ENCODE peak calls at places on chromosome 21, in four cellular contexts. O is stomach, I is prostate gland, U is HCT116. A is an unnamed sample.

GRCh38 chr21:36759348-36760083 is 60.6 kb downstream of the SIM2 start:
- DNase-seq in O (no peak), I (no peak), U (no peak), A (no peak)

GRCh38 chr21:21712761-21713558 is 714.8 kb downstream of the NCAM2 start:
- DNase-seq in I (no peak), U (no peak), O (no peak), A (no peak)

GRCh38 chr21:35783686-35784085 is 276.6 kb downstream of the SETD4 start:
- DNase-seq in I (no peak), U (no peak), O (no peak), A (no peak)

GRCh38 chr21:31878831-31879230 is 6.0 kb downstream of the HUNK start:
- DNase-seq in U (no peak), I (no peak), O (no peak), A (no peak)

GRCh38 chr21:38531610-38532009 is 33.3 kb upstream of the ERG start:
- DNase-seq in O (no peak), U (no peak), I (no peak), A (no peak)

GRCh38 chr21:27339902-27340301 is 373.0 kb upstream of the ADAMTS5 start:
- DNase-seq in I (no peak), U (no peak), O (no peak), A (no peak)

GRCh38 chr21:18940791-18941190 is 537.2 kb upstream of the TMPRSS15 start:
- DNase-seq in O (no peak), I (no peak), U (no peak), A (no peak)

GRCh38 chr21:34707876-34708325 is 39.1 kb downstream of the CLIC6 start:
- DNase-seq in U (no peak), I (no peak), O (no peak), A (no peak)

GRCh38 chr21:16468191-16468590 is 738.4 kb downstream of the USP25 start:
- DNase-seq in U (no peak), I (no peak), O (no peak), A (no peak)

GRCh38 chr21:32726742-32727477 is 903 bp downstream of the SYNJ1 start:
- DNase-seq in O (no peak), U (no peak), I (no peak), A (peak)

GRCh38 chr21:38159355-38159754 is 97.4 kb upstream of the KCNJ15 start:
- DNase-seq in U (peak), O (peak), I (peak), A (peak)

GRCh38 chr21:35649186-35649585 is 411.1 kb downstream of the SETD4 start:
- DNase-seq in I (no peak), O (no peak), U (no peak), A (no peak)

GRCh38 chr21:32916522-32917099 is 109.1 kb upstream of the OLIG2 start:
- DNase-seq in O (no peak), U (peak), I (no peak), A (peak)

GRCh38 chr21:35911412-35912191 is 148.7 kb downstream of the SETD4 start:
- DNase-seq in U (no peak), I (no peak), O (no peak), A (no peak)

GRCh38 chr21:37273911-37274690 is 7.0 kb upstream of the VPS26C start:
- DNase-seq in I (no peak), O (no peak), U (no peak), A (no peak)

GRCh38 chr21:38244885-38245869 is 11.6 kb upstream of the KCNJ15 start:
- DNase-seq in I (no peak), O (no peak), U (no peak), A (no peak)

GRCh38 chr21:16418211-16418610 is 688.4 kb downstream of the USP25 start:
- DNase-seq in O (no peak), I (no peak), U (no peak), A (no peak)

GRCh38 chr21:31663584-31664249 is 4.2 kb downstream of the SOD1 start:
- DNase-seq in O (no peak), U (no peak), I (no peak), A (no peak)

GRCh38 chr21:38984568-38984967 is 178.8 kb downstream of the ETS2 start:
- DNase-seq in O (no peak), U (no peak), I (no peak), A (no peak)

GRCh38 chr21:43467785-43468184 is 40.9 kb upstream of the SIK1 start:
- DNase-seq in O (no peak), I (no peak), U (no peak), A (no peak)

GRCh38 chr21:43764576-43765495 is 11.3 kb downstream of the CSTB start:
- DNase-seq in I (no peak), O (no peak), U (no peak), A (no peak)

GRCh38 chr21:39055167-39055767 is 128.0 kb downstream of the PSMG1 start:
- DNase-seq in O (no peak), I (no peak), U (no peak), A (no peak)

GRCh38 chr21:35637431-35637830 is 422.9 kb downstream of the SETD4 start:
- DNase-seq in U (no peak), O (peak), I (peak), A (no peak)

GRCh38 chr21:36927718-36928117 is 38.8 kb downstream of the HLCS start:
- DNase-seq in I (peak), U (peak), O (peak), A (peak)

GRCh38 chr21:27424601-27425000 is 457.7 kb upstream of the ADAMTS5 start:
- DNase-seq in U (no peak), O (no peak), I (no peak), A (no peak)

GRCh38 chr21:16294128-16294527 is 564.3 kb downstream of the USP25 start:
- DNase-seq in O (no peak), I (no peak), U (no peak), A (no peak)

GRCh38 chr21:38308785-38309119 is 52.0 kb downstream of the KCNJ15 start:
- DNase-seq in U (no peak), I (no peak), O (no peak), A (no peak)

GRCh38 chr21:37451446-37451845 is 84.9 kb downstream of the DYRK1A start:
- DNase-seq in O (no peak), I (no peak), U (no peak), A (no peak)

GRCh38 chr21:37006521-37007291 is at the start of gene RIPPLY3:
- DNase-seq in I (no peak), U (no peak), O (no peak), A (peak)

GRCh38 chr21:32782698-32783097 is 11.1 kb upstream of the PAXBP1 start:
- DNase-seq in I (no peak), O (no peak), U (no peak), A (no peak)

GRCh38 chr21:36627242-36627641 is 71.7 kb upstream of the SIM2 start:
- DNase-seq in O (no peak), U (no peak), I (no peak), A (no peak)

GRCh38 chr21:15076730-15077129 is 11.9 kb upstream of the NRIP1 start:
- DNase-seq in O (no peak), U (no peak), I (no peak), A (no peak)
- TF ChIP-seq POLR2AphosphoS5 in O (no peak), U (no peak), I (no peak), A (no peak)

GRCh38 chr21:42377211-42377950 is 11.0 kb upstream of the TFF1 start:
- DNase-seq in U (no peak), I (no peak), O (no peak), A (no peak)
- TF ChIP-seq POLR2AphosphoS5 in U (no peak), I (no peak), O (no peak), A (no peak)

GRCh38 chr21:42301371-42302291 is 13.6 kb downstream of the TFF3 start:
- DNase-seq in I (no peak), U (no peak), O (no peak), A (no peak)
- TF ChIP-seq POLR2AphosphoS5 in I (no peak), U (no peak), O (no peak), A (no peak)

GRCh38 chr21:45365608-45366241 is 39.2 kb upstream of the COL18A1 start:
- DNase-seq in I (no peak), U (peak), O (no peak), A (peak)

GRCh38 chr21:45364464-45365185 is 40.3 kb upstream of the COL18A1 start:
- DNase-seq in O (no peak), U (no peak), I (no peak), A (no peak)

GRCh38 chr21:45365186-45365607 is 39.8 kb upstream of the COL18A1 start:
- DNase-seq in I (no peak), O (no peak), U (no peak), A (no peak)

GRCh38 chr21:45362748-45363145 is 42.2 kb upstream of the COL18A1 start:
- DNase-seq in U (no peak), O (no peak), I (no peak), A (no peak)

DNA sequence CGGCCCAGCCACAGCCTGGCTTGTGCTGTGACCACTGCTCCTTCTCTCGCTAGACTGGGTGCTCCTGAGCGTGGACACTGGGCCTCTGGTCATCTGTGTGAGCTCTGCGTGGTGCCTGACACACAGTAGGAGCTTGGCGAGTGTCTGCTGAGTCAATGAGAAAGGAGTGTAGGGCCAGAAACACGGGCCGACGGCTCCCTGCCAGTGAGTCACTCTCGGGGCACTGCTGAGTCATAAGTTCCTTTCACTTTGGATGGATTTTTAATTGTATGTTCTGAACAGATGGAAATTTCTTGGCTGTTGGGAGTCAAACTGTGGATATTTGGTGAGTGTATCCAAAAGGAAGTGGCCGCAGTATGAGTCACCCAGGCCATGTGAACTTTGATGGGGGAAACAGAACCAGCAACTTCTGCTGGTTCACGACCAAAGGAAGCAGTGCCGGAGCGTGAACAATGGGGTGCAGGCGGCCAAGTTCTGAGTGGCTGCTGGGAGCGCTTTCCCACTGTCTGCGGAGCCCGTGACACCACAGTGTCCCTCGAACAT is 41.0 kb upstream of the COL18A1 start:
- DNase-seq in U (peak), O (peak), I (peak), A (no peak)
- TF ChIP-seq POLR2AphosphoS5 in U (peak), O (peak), I (peak), A (no peak)

GRCh38 chr21:42238185-42238934 is 19.4 kb downstream of the ABCG1 start:
- DNase-seq in U (no peak), O (no peak), I (no peak), A (no peak)
- TF ChIP-seq POLR2AphosphoS5 in U (no peak), O (no peak), I (no peak), A (no peak)

DNA sequence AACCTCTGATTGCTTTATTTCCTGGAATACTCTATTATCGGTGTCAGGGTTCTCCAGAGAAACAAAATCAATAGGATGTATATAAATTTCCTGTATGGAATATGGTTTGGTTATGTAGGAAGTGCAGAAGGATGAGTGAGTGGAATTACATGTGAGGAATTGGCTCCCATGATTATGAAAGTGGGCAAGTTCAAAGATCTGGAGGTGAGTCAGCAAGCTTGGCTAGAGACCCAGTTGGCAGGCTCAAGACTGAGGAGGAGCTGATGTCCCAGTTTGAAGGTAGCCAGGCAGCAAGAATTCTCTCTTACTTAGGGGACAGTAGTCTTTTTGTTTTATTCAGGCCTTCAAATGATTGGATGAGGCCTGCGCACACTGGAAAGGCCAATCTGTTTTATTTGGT is 57.5 kb downstream of the MAP3K7CL start:
- DNase-seq in O (no peak), U (peak), I (peak), A (no peak)
- TF ChIP-seq POLR2AphosphoS5 in O (peak), U (no peak), I (no peak), A (no peak)

DNA sequence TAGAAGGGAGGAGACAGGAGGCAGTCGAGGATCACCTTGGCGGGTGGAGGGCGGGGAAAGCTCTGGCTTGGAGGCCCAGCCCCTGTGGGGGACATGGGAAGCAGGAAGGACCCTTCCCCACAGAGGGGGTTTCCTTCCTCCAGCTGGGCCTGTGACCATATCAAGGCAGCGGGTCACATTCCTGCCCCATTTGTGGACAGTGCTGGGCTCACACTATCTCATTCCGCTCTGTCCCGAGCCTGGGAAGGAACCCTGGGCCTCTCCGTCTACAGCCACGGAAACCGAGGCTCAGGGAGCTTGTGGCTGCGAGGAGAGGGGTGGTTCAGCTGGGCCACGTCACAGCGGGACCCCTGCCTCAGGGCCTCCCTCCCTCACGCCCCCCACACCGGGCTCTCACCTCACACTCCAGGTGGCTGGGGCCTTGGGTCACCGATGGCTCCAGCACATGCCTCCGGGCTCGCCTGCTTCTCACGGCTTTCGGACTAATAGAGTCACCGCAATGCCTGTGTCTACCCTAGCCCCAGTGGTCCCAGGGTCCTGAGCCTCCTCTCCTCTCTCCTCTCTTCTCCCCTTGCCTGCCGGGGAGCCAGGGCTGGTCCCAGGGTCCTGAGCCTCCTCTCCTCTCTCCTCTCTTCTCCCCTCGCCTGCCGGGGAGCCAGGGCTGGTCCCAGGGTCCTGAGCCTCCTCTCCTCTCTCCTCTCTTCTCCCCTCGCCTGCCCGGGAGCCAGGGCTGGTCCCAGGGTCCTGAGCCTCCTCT is 56.4 kb downstream of the SLC19A1 start:
- DNase-seq in I (no peak), O (no peak), U (no peak), A (no peak)
- TF ChIP-seq POLR2AphosphoS5 in I (no peak), O (no peak), U (no peak), A (peak)

GRCh38 chr21:41098076-41098475 is 69.9 kb upstream of the BACE2 start:
- DNase-seq in I (no peak), O (no peak), U (no peak), A (no peak)

GRCh38 chr21:41090981-41091380 is 77.0 kb upstream of the BACE2 start:
- DNase-seq in O (no peak), U (no peak), I (no peak), A (no peak)

GRCh38 chr21:41091561-41091960 is 76.4 kb upstream of the BACE2 start:
- DNase-seq in I (no peak), O (no peak), U (no peak), A (no peak)

GRCh38 chr21:41098481-41098880 is 69.5 kb upstream of the BACE2 start:
- DNase-seq in O (no peak), U (no peak), I (no peak), A (no peak)

DNA sequence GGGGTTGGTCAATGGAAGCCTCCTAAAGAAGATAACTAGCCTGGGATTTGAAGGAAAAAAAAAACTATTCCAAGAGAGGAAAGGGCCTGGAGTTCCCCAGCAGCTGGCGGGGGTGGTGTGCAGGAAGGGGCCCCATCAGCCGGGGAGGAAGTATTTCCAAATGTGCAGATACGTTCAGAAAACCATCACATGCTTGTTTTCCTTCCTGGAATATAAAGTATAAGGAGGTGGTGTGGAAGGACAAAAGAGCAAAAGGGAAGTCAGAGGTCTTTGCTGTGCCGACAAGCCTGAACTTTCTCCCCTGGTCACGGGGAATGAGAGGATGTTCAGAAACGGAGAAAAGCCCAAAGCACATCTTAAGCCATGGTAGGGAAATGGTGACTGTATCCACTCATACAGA is 72.0 kb upstream of the BACE2 start:
- DNase-seq in U (no peak), I (no peak), O (no peak), A (no peak)
- TF ChIP-seq POLR2AphosphoS5 in U (no peak), I (no peak), O (no peak), A (no peak)

GRCh38 chr21:45974073-45975016 is 7.2 kb upstream of the COL6A1 start:
- DNase-seq in O (peak), U (peak), I (no peak), A (peak)

GRCh38 chr21:45972716-45973474 is 8.7 kb upstream of the COL6A1 start:
- DNase-seq in U (no peak), O (no peak), I (no peak), A (peak)

GRCh38 chr21:45972353-45972715 is 9.2 kb upstream of the COL6A1 start:
- DNase-seq in O (no peak), I (no peak), U (no peak), A (peak)

GRCh38 chr21:45975017-45975595 is 6.5 kb upstream of the COL6A1 start:
- DNase-seq in U (peak), O (peak), I (no peak), A (peak)

GRCh38 chr21:45973475-45974072 is 8.0 kb upstream of the COL6A1 start:
- DNase-seq in I (peak), U (peak), O (peak), A (peak)
- TF ChIP-seq POLR2AphosphoS5 in I (peak), U (no peak), O (peak), A (no peak)

DNA sequence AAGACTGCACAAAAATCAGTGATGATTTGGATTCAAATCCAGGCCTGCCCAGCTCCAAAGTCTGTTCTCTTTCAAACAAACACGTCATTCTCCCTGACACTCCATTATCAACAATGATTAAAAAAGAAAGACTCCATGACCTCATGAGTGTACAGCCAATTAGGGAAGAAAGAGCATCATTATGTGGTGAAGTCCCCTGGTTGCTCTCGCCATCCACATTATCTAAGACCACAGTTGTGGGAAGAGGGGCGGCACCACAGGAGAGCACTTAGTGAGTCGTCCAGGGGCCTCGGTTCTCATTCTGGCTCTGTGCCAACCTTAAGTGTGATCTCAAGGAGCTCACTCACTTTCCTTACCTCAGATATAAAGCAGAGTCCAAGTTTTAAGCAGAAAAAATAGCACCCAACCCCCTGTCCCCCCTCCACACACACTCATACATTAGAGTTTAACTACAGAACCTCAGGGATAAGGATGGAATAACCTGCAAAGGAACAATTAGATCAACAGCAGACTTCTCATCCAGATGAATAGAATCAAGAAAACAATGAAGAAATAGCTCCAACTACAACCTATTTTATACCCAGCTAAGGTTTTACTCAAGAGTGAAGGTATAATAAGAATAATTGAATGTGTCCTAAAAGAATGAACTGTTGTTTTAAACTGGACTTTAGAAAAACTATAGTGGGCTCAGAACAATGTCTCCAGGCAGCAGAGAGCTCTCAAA is 47.8 kb downstream of the COL6A1 start:
- DNase-seq in I (no peak), O (no peak), U (no peak), A (no peak)
- TF ChIP-seq POLR2AphosphoS5 in I (no peak), O (peak), U (no peak), A (no peak)